ENCODE peak calls at places on chromosomes 16 and 17, in eight cellular contexts. R is heart left ventricle, P is nucleus accumbens, M is sciatic nerve, S is Caki2, F is anterior cingulate cortex, A is head of caudate nucleus, C is NCI-H1092 treated with DMSO at 0.1 percent for 48 hours. Y is an unnamed sample.

GRCh38 chr16:55711959-55712876 is 56.4 kb downstream of the SLC6A2 start:
- DNase-seq in S (peak), A (peak), C (peak), F (peak), M (peak), P (peak), R (peak), Y (peak)

GRCh38 chr17:28008526-28008925 is 34.0 kb upstream of the NLK start:
- DNase-seq in C (no peak), F (no peak), A (no peak), S (peak), M (no peak), P (no peak), R (peak), Y (peak)

GRCh38 chr17:16215965-16216316 is 607 bp upstream of the NCOR1 start:
- DNase-seq in P (no peak), R (peak), A (no peak), C (peak), M (no peak), S (no peak), F (no peak), Y (peak)

GRCh38 chr16:85424260-85425060 is 188.7 kb upstream of the GSE1 start:
- DNase-seq in F (no peak), A (peak), M (peak), R (no peak), S (no peak), P (no peak), C (peak), Y (no peak)

GRCh38 chr16:66399930-66400329 is 27.2 kb upstream of the BEAN1 start:
- DNase-seq in M (no peak), R (peak), F (no peak), S (no peak), A (no peak), P (no peak), C (peak), Y (no peak)

GRCh38 chr16:75116081-75116910 is at the start of gene LDHD:
- DNase-seq in R (peak), S (peak), F (peak), P (peak), C (no peak), A (peak), M (peak), Y (peak)

GRCh38 chr17:52383493-52384100 is 225.1 kb upstream of the CA10 start:
- DNase-seq in M (no peak), P (peak), A (peak), C (peak), F (peak), S (peak), R (peak), Y (peak)

GRCh38 chr16:69865701-69866100 is 85.4 kb upstream of the CLEC18A start:
- DNase-seq in F (no peak), R (peak), P (no peak), A (no peak), M (peak), C (no peak), S (no peak), Y (peak)

GRCh38 chr17:44065668-44066203 is 735 bp downstream of the LSM12 start:
- DNase-seq in S (no peak), R (no peak), F (no peak), M (no peak), P (no peak), A (no peak), C (no peak), Y (no peak)

GRCh38 chr16:66344533-66345145 is 21.9 kb upstream of the CDH5 start:
- DNase-seq in A (no peak), C (peak), P (peak), R (no peak), M (no peak), F (no peak), S (peak), Y (peak)

GRCh38 chr17:80191192-80191591 is 21.4 kb downstream of the CARD14 start:
- DNase-seq in S (no peak), A (no peak), F (no peak), M (no peak), C (no peak), P (no peak), R (no peak), Y (no peak)

GRCh38 chr16:85729452-85729851 is 21.4 kb downstream of the C16orf74 start:
- DNase-seq in C (no peak), R (no peak), A (no peak), S (no peak), M (no peak), F (no peak), P (no peak), Y (no peak)

GRCh38 chr16:8808009-8808408 is 10.4 kb downstream of the PMM2 start:
- DNase-seq in S (no peak), P (no peak), R (no peak), F (no peak), C (no peak), M (no peak), A (no peak), Y (no peak)

Y was measured in A172.